ENCODE peak calls at places on chromosome 13, in five cellular contexts. P is left ventricle myocardium inferior, F is GM12878, S is heart right ventricle, J is fibroblast of lung. N is an unnamed sample. For H3K9me3, the result is how much of the 10 kb centered on the place peaks cover.

GRCh38 chr13:24271611-24272451 is 37.5 kb upstream of the C1QTNF9 start:
- DNase-seq in P (peak), F (peak), S (peak), J (peak), N (peak)

GRCh38 chr13:73984201-73984600 is 150.0 kb downstream of the KLF12 start:
- DNase-seq in P (peak), F (no peak), S (no peak), J (no peak), N (peak)

GRCh38 chr13:106471957-106472543 is 63.4 kb downstream of the EFNB2 start:
- DNase-seq in P (no peak), F (no peak), S (no peak), J (peak), N (no peak)

GRCh38 chr13:34044660-34045080 is 226.7 kb downstream of the RFC3 start:
- DNase-seq in P (no peak), F (no peak), S (no peak), J (peak), N (no peak)

GRCh38 chr13:85772379-85772778 is 26.8 kb downstream of the SLITRK6 start:
- DNase-seq in P (no peak), F (no peak), S (no peak), J (peak), N (no peak)

GRCh38 chr13:39266426-39266825 is 228.2 kb downstream of the NHLRC3 start:
- DNase-seq in P (no peak), F (no peak), S (no peak), J (peak), N (no peak)

GRCh38 chr13:55937180-55937579 is 1203.5 kb upstream of the PRR20A start:
- DNase-seq in P (no peak), F (no peak), S (no peak), J (no peak), N (no peak)

GRCh38 chr13:74681891-74682290 is 547.7 kb upstream of the KLF12 start:
- DNase-seq in P (no peak), F (no peak), S (no peak), J (no peak), N (no peak)

GRCh38 chr13:27168086-27168485 is 3.5 kb downstream of the USP12 start:
- DNase-seq in P (no peak), F (no peak), S (no peak), J (no peak), N (no peak)

GRCh38 chr13:44649118-44649455 is 73.0 kb upstream of the TSC22D1 start:
- DNase-seq in P (no peak), F (no peak), S (no peak), J (no peak), N (no peak)

GRCh38 chr13:101291216-101291615 is 125.1 kb downstream of the NALCN start:
- DNase-seq in P (no peak), F (no peak), S (no peak), J (peak), N (no peak)

GRCh38 chr13:44894001-44894770 is 95.1 kb downstream of the NUFIP1 start:
- DNase-seq in P (no peak), F (no peak), S (no peak), J (no peak), N (no peak)

GRCh38 chr13:34722931-34723330 is 219.1 kb upstream of the NBEA start:
- DNase-seq in P (no peak), F (no peak), S (no peak), J (no peak), N (no peak)

GRCh38 chr13:112443191-112444000 is 67.2 kb downstream of the SPACA7 start:
- DNase-seq in P (no peak), F (no peak), S (no peak), J (no peak), N (no peak)

GRCh38 chr13:20125129-20125782 is 35.6 kb downstream of the GJA3 start:
- DNase-seq in P (no peak), F (no peak), S (no peak), J (peak), N (no peak)

GRCh38 chr13:93740334-93740733 is 513.7 kb downstream of the GPC6 start:
- DNase-seq in P (no peak), F (no peak), S (no peak), J (peak), N (no peak)

GRCh38 chr13:52744842-52745241 is 5.2 kb upstream of the CNMD start:
- DNase-seq in P (no peak), F (no peak), S (no peak), J (no peak), N (no peak)

GRCh38 chr13:63075126-63075525 is 1659.5 kb upstream of the PCDH20 start:
- DNase-seq in P (no peak), F (no peak), S (no peak), J (no peak), N (no peak)

GRCh38 chr13:25132021-25132420 is 36.1 kb downstream of the PABPC3 start:
- DNase-seq in P (no peak), F (no peak), S (no peak), J (no peak), N (no peak)

GRCh38 chr13:43786766-43787517 is at the start of gene ENOX1:
- DNase-seq in P (peak), F (no peak), S (peak), J (peak), N (peak)

GRCh38 chr13:106234656-106235055 is 300.8 kb downstream of the EFNB2 start:
- DNase-seq in P (no peak), F (no peak), S (peak), J (no peak), N (no peak)

GRCh38 chr13:110261166-110262081 is 45.5 kb downstream of the COL4A1 start:
- DNase-seq in P (no peak), F (no peak), S (no peak), J (no peak), N (peak)

GRCh38 chr13:95745289-95745688 is 68.3 kb downstream of the DNAJC3 start:
- DNase-seq in P (no peak), F (no peak), S (no peak), J (peak), N (no peak)

GRCh38 chr13:26759907-26760834 is at the start of gene GPR12:
- DNase-seq in P (no peak), F (no peak), S (no peak), J (peak), N (no peak)

DNA sequence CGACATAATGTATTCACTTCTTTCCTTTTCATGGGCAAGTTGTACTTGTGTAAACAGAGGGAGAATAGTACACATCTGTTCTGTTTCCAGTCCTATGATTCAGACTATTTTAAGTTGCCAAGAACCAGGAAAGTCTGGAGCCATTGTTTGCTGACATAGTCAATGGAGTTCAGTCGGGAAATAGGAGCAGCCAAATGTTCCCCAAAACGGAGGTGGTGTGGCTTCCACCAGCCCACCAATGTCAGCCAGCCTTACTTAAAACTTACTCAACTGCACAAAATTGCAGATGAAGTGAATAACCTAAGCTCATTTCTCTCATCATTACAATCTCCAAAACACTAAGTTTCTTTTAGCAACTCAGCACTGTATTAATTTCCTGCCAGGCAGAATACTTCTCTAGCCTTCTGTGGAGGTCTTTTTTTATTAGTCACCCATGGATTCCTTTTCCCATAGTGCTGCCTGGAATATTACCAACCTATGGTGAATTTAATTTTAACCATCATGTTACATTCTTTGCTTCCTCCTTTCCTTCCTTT is 22.3 kb upstream of the CSNK1A1L start:
- DNase-seq in P (no peak), F (no peak), S (no peak), J (peak), N (peak)
- H3K4me3 ChIP-seq in P (no peak), F (no peak), S (no peak), J (no peak), N (no peak)

GRCh38 chr13:103299079-103299478 is 232.9 kb upstream of the SLC10A2 start:
- DNase-seq in P (no peak), F (no peak), S (no peak), J (no peak), N (no peak)

GRCh38 chr13:103291226-103291625 is 225.0 kb upstream of the SLC10A2 start:
- DNase-seq in P (no peak), F (no peak), S (no peak), J (no peak), N (no peak)

GRCh38 chr13:103291693-103292572 is 225.7 kb upstream of the SLC10A2 start:
- DNase-seq in P (no peak), F (no peak), S (no peak), J (no peak), N (no peak)

GRCh38 chr13:103297083-103297482 is 230.9 kb upstream of the SLC10A2 start:
- DNase-seq in P (no peak), F (no peak), S (no peak), J (no peak), N (no peak)
- H3K9me3 ChIP-seq in P (under half), F (under half), S (under half), J (under half), N (under half)

DNA sequence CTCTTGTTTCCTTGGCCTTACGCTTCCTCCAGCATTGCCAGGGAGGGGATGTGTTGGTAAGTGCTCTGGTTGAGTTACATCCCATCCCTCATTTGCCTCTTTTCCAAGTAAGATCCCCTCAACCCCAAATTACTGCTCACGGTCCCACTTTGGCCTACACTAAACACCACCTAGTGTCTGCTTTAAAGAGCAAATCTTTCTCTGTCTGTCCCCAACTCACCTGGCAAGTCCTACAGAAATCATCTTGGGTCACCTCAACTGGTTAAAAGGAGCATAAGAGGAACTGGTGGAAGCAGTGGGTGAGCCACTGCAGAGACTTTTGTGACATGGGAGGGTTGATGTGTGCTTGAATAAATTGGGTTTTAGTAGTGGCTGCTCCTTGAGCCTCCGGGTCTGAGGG is 55.2 kb upstream of the SERPINE3 start:
- DNase-seq in P (no peak), F (no peak), S (no peak), J (no peak), N (no peak)
- TF ChIP-seq CTCF in P (no peak), F (no peak), S (no peak), J (no peak), N (no peak)

GRCh38 chr13:99958402-99959126 is 13.0 kb downstream of the ZIC5 start:
- DNase-seq in P (no peak), F (no peak), S (no peak), J (no peak), N (no peak)

GRCh38 chr13:99961634-99962033 is 9.9 kb downstream of the ZIC5 start:
- DNase-seq in P (no peak), F (no peak), S (no peak), J (no peak), N (no peak)

GRCh38 chr13:99960663-99961440 is 10.7 kb downstream of the ZIC5 start:
- DNase-seq in P (no peak), F (no peak), S (no peak), J (no peak), N (no peak)

GRCh38 chr13:99959127-99959529 is 12.4 kb downstream of the ZIC5 start:
- DNase-seq in P (no peak), F (no peak), S (no peak), J (no peak), N (no peak)

DNA sequence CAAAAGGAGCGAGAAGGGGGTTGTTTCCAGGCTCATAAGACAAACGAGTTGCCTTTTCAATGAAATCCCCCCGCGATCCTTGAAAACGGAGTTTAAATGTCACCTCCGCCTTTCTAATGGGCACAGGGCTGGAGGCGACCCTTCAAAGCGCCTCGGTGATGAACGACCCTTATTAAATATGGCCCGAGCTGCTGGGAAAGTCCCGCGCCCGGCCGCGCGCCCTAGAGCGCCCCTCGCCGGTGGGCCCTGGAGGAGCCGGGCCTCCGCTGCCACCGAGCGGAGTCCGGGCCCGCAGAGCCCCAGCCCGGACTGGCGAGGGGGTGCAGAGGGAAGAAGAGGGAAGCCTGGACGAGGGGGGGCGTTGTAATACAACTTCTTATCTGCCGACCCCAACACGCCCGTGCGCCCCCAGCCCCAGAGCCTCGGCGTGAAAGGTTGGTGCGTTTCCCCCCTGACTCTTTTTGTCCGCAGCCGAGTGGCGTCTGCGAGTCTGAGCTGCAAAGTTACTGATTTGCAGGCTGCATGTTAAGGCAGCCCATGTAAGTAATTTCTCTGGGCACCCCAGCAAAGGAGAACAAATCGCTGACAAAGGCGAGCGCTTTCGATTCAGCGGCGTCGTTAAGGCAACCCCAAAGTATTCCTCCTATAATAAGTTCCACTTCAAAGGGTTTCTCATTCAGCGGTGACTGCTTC is 11.9 kb downstream of the ZIC5 start:
- DNase-seq in P (no peak), F (no peak), S (no peak), J (no peak), N (no peak)
- H3K4me3 ChIP-seq in P (peak), F (no peak), S (no peak), J (no peak), N (no peak)

N was measured in heart left ventricle.